ENCODE peak calls at places on chromosomes 2 and 18, in eight cellular contexts. F is dorsolateral prefrontal cortex; A is astrocyte of the spinal cord; Y is mammary epithelial cell; U is bronchial epithelial cell; W is IMR-90; M is CD4-positive, alpha-beta T cell; K is AG04450. C is an unnamed sample.

GRCh38 chr2:144083211-144083610 is 436.7 kb downstream of the ZEB2 start:
- DNase-seq in F (no peak), A (peak), Y (peak), U (peak), W (peak), M (no peak), K (no peak), C (no peak)

GRCh38 chr18:58201728-58202405 is 157.8 kb downstream of the NEDD4L start:
- DNase-seq in F (no peak), A (no peak), Y (no peak), U (no peak), W (no peak), M (no peak), K (no peak), C (no peak)

GRCh38 chr2:12770569-12770968 is 53.8 kb downstream of the TRIB2 start:
- DNase-seq in F (no peak), A (no peak), Y (no peak), U (no peak), W (no peak), M (no peak), K (no peak), C (no peak)

GRCh38 chr2:110770308-110770695 is 37.9 kb downstream of the ACOXL start:
- DNase-seq in F (no peak), A (no peak), Y (no peak), U (no peak), W (no peak), M (no peak), K (no peak), C (no peak)

GRCh38 chr2:126698991-126699390 is 43.0 kb downstream of the GYPC start:
- DNase-seq in F (no peak), A (no peak), Y (no peak), U (no peak), W (no peak), M (no peak), K (no peak), C (no peak)

GRCh38 chr2:100875516-100876230 is 55.7 kb downstream of the NPAS2 start:
- DNase-seq in F (no peak), A (peak), Y (no peak), U (peak), W (no peak), M (no peak), K (no peak), C (no peak)

GRCh38 chr18:8802031-8802679 is 96.8 kb downstream of the MTCL1 start:
- DNase-seq in F (no peak), A (no peak), Y (no peak), U (peak), W (no peak), M (no peak), K (no peak), C (no peak)

GRCh38 chr18:80023173-80023572 is 11.1 kb upstream of the RBFA start:
- DNase-seq in F (no peak), A (no peak), Y (no peak), U (no peak), W (no peak), M (no peak), K (no peak), C (no peak)

GRCh38 chr2:108588070-108588668 is 53.9 kb downstream of the LIMS1 start:
- DNase-seq in F (no peak), A (no peak), Y (peak), U (peak), W (no peak), M (no peak), K (no peak), C (no peak)

GRCh38 chr18:5969355-5970003 is 74.2 kb upstream of the TMEM200C start:
- DNase-seq in F (no peak), A (no peak), Y (no peak), U (no peak), W (no peak), M (no peak), K (no peak), C (no peak)

GRCh38 chr2:150599889-150600288 is 112.4 kb upstream of the RND3 start:
- DNase-seq in F (no peak), A (no peak), Y (no peak), U (no peak), W (no peak), M (no peak), K (no peak), C (no peak)

GRCh38 chr2:219175928-219176817 is 552 bp downstream of the CNPPD1 start:
- DNase-seq in F (peak), A (peak), Y (peak), U (peak), W (peak), M (peak), K (no peak), C (peak)

GRCh38 chr2:186639939-186640338 is 50.1 kb downstream of the ITGAV start:
- DNase-seq in F (no peak), A (no peak), Y (no peak), U (no peak), W (no peak), M (no peak), K (no peak), C (no peak)

GRCh38 chr2:6186332-6187100 is 494.3 kb downstream of the SOX11 start:
- DNase-seq in F (no peak), A (peak), Y (no peak), U (peak), W (peak), M (no peak), K (no peak), C (no peak)

GRCh38 chr2:9552491-9553178 is 3.0 kb downstream of the ADAM17 start:
- DNase-seq in F (no peak), A (peak), Y (peak), U (peak), W (peak), M (no peak), K (peak), C (no peak)

GRCh38 chr2:37173741-37174140 is 14.7 kb downstream of the SULT6B1 start:
- DNase-seq in F (no peak), A (no peak), Y (no peak), U (no peak), W (no peak), M (no peak), K (no peak), C (no peak)

GRCh38 chr18:8264861-8265411 is 344.3 kb upstream of the RAB12 start:
- DNase-seq in F (no peak), A (peak), Y (peak), U (peak), W (peak), M (no peak), K (no peak), C (no peak)

GRCh38 chr2:3589086-3589485 is 5.8 kb upstream of the COLEC11 start:
- DNase-seq in F (no peak), A (no peak), Y (no peak), U (no peak), W (no peak), M (no peak), K (no peak), C (no peak)

GRCh38 chr2:189444322-189444721 is 3.0 kb downstream of the WDR75 start:
- DNase-seq in F (no peak), A (peak), Y (peak), U (peak), W (peak), M (no peak), K (no peak), C (peak)

GRCh38 chr2:134778372-134778771 is 59.6 kb upstream of the TMEM163 start:
- DNase-seq in F (no peak), A (no peak), Y (no peak), U (no peak), W (no peak), M (no peak), K (no peak), C (no peak)
- TF ChIP-seq CTCF in F (no peak), A (peak), Y (peak), U (no peak), W (no peak), M (no peak), K (no peak), C (peak)

DNA sequence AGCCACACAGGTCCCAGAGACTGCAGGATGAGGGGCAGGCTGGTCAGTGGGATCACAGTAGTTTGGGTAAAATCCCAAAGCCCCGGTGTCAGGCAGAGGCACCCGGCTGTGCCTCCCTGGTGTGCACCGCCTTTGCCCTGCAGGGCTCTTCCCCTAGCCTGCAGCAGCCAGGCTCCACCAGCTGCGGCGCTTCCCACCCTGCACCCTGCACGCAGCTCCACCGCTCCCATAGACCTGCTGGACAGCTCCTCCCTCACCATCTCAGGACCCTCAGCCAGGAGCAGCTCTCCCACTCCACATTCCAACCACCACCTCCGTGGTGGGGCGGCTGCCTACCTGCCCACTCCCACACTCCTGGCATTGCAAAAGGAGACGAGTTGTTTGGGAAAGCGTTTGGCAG is 287.3 kb upstream of the HDAC4 start:
- DNase-seq in F (no peak), A (no peak), Y (no peak), U (no peak), W (no peak), M (no peak), K (no peak), C (no peak)
- TF ChIP-seq CTCF in F (no peak), A (no peak), Y (no peak), U (no peak), W (no peak), M (no peak), K (peak), C (no peak)

GRCh38 chr18:22282311-22283235 is 113.2 kb downstream of the GATA6 start:
- DNase-seq in F (no peak), A (peak), Y (peak), U (peak), W (peak), M (peak), K (peak), C (no peak)
- TF ChIP-seq CTCF in F (no peak), A (no peak), Y (no peak), U (no peak), W (no peak), M (no peak), K (no peak), C (no peak)

GRCh38 chr2:73851274-73851673 is 22.5 kb downstream of the STAMBP start:
- DNase-seq in F (no peak), A (no peak), Y (no peak), U (peak), W (no peak), M (no peak), K (no peak), C (no peak)
- TF ChIP-seq CTCF in F (no peak), A (peak), Y (peak), U (peak), W (no peak), M (peak), K (peak), C (peak)